ENCODE peak calls at places on chromosomes 4 and X, in ten cellular contexts. F is D721Med, U is nephron progenitor cell, B is adrenal gland, V is psoas muscle, M is GM20000, S is neural crest cell, H is tibial artery, X is BJ, N is AG09309. W is an unnamed sample.

GRCh38 chrX:130170752-130171445 is 863 bp upstream of the RAB33A start:
- DNase-seq in S (peak), V (no peak), B (peak), X (no peak), F (peak), N (no peak), U (peak), M (peak), H (peak), W (peak)

GRCh38 chrX:47283015-47283771 is 50.4 kb downstream of the USP11 start:
- DNase-seq in V (no peak), M (peak), S (peak), N (no peak), F (no peak), X (no peak), B (peak), U (peak), H (no peak), W (peak)

GRCh38 chrX:87664381-87664780 is 146.8 kb downstream of the KLHL4 start:
- DNase-seq in M (no peak), F (no peak), X (no peak), N (no peak), S (no peak), V (no peak), B (no peak), H (no peak), U (no peak), W (peak)

GRCh38 chrX:19373034-19373891 is 29.5 kb downstream of the PDHA1 start:
- DNase-seq in X (no peak), H (no peak), U (peak), V (no peak), S (no peak), N (no peak), F (no peak), B (no peak), M (no peak), W (no peak)

GRCh38 chr4:30386266-30386895 is 333.8 kb upstream of the PCDH7 start:
- DNase-seq in V (no peak), B (no peak), F (no peak), S (no peak), M (no peak), N (no peak), X (no peak), U (no peak), H (no peak), W (no peak)

GRCh38 chrX:100659431-100660137 is 15.6 kb downstream of the SRPX2 start:
- DNase-seq in U (no peak), F (no peak), M (no peak), X (no peak), S (no peak), H (no peak), N (no peak), B (no peak), V (no peak), W (no peak)

GRCh38 chr4:77184961-77185360 is 28.0 kb downstream of the CCNG2 start:
- DNase-seq in N (no peak), V (no peak), X (no peak), H (no peak), U (no peak), M (no peak), S (no peak), F (no peak), B (no peak), W (no peak)

GRCh38 chr4:112982677-112983076 is 66.8 kb upstream of the ANK2 start:
- DNase-seq in F (no peak), M (no peak), B (no peak), S (no peak), H (no peak), V (no peak), X (no peak), U (no peak), N (no peak), W (no peak)

GRCh38 chr4:180449395-180449956 is 1793.7 kb upstream of the TENM3 start:
- DNase-seq in B (peak), M (peak), X (no peak), F (peak), N (no peak), H (no peak), V (no peak), U (peak), S (no peak), W (peak)
- TF ChIP-seq CTCF in B (no peak), M (peak), X (no peak), F (peak), N (no peak), H (no peak), V (no peak), U (peak), S (peak), W (peak)

GRCh38 chr4:52560844-52561280 is 98.2 kb downstream of the USP46 start:
- DNase-seq in F (no peak), H (no peak), V (no peak), S (no peak), M (no peak), X (no peak), N (peak), B (no peak), U (no peak), W (no peak)
- TF ChIP-seq CTCF in F (no peak), H (no peak), V (no peak), S (no peak), M (no peak), X (no peak), N (no peak), B (no peak), U (no peak), W (no peak)

GRCh38 chrX:48541140-48541814 is 1.8 kb downstream of the TBC1D25 start:
- DNase-seq in M (no peak), U (no peak), X (no peak), H (no peak), N (no peak), V (no peak), B (no peak), F (no peak), S (no peak), W (no peak)

GRCh38 chrX:48538641-48539344 is 721 bp upstream of the TBC1D25 start:
- DNase-seq in V (no peak), F (no peak), N (no peak), X (no peak), S (no peak), H (no peak), B (no peak), M (no peak), U (no peak), W (no peak)

GRCh38 chrX:48540015-48540350 is 469 bp downstream of the TBC1D25 start:
- DNase-seq in B (no peak), S (no peak), U (no peak), X (no peak), H (no peak), N (no peak), M (peak), F (no peak), V (no peak), W (peak)

GRCh38 chrX:48540480-48540879 is 966 bp downstream of the TBC1D25 start:
- DNase-seq in B (no peak), N (no peak), M (no peak), S (no peak), U (no peak), F (no peak), V (no peak), H (no peak), X (no peak), W (no peak)

GRCh38 chrX:48539345-48540014 is at the start of gene TBC1D25:
- DNase-seq in F (peak), V (peak), H (peak), N (peak), U (peak), M (peak), B (peak), X (peak), S (peak), W (peak)
- TF ChIP-seq CTCF in F (peak), V (peak), H (peak), N (peak), U (no peak), M (peak), B (no peak), X (peak), S (peak), W (peak)

GRCh38 chr4:183842134-183842838 is 62.8 kb upstream of the STOX2 start:
- DNase-seq in F (no peak), X (no peak), B (no peak), V (no peak), U (no peak), H (no peak), N (no peak), M (no peak), S (no peak), W (no peak)

GRCh38 chr4:183840311-183840710 is 64.8 kb upstream of the STOX2 start:
- DNase-seq in V (peak), U (peak), N (peak), B (peak), M (peak), S (peak), H (peak), X (no peak), F (no peak), W (peak)

GRCh38 chr4:183841001-183841400 is 64.1 kb upstream of the STOX2 start:
- DNase-seq in V (no peak), S (no peak), X (no peak), N (no peak), U (no peak), F (no peak), H (no peak), B (no peak), M (no peak), W (no peak)

GRCh38 chr4:183837222-183837621 is 67.9 kb upstream of the STOX2 start:
- DNase-seq in N (no peak), S (no peak), X (no peak), U (no peak), B (no peak), M (no peak), F (no peak), H (no peak), V (no peak), W (no peak)

GRCh38 chr4:183838987-183839712 is 66.0 kb upstream of the STOX2 start:
- DNase-seq in F (no peak), X (no peak), M (no peak), B (no peak), S (no peak), U (no peak), N (no peak), H (no peak), V (no peak), W (no peak)
- TF ChIP-seq CTCF in F (peak), X (no peak), M (no peak), B (no peak), S (peak), U (no peak), N (peak), H (no peak), V (no peak), W (no peak)

DNA sequence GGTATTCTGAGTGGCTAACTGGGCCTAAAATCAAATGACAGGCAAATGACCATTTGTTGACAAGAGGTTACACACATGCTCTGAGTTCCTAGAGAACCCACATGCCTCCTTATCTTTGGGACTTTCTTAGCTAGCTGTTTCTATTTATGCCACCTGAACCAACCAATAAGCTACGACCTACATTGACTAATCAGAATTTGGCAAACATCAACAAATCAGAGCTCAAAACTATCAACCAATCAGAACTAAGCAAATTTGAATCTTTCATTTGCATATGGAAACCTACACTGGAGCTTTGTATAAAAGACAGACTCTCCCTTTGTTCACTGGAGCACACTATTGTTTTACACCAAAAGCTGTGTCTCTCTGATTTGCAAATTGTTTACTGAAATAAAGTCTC is 192.0 kb downstream of the CXXC4 start:
- DNase-seq in M (no peak), N (no peak), U (no peak), X (no peak), S (no peak), H (no peak), V (no peak), F (no peak), B (no peak), W (no peak)
- TF ChIP-seq CTCF in M (no peak), N (no peak), U (no peak), X (no peak), S (no peak), H (no peak), V (no peak), F (no peak), B (no peak), W (no peak)

DNA sequence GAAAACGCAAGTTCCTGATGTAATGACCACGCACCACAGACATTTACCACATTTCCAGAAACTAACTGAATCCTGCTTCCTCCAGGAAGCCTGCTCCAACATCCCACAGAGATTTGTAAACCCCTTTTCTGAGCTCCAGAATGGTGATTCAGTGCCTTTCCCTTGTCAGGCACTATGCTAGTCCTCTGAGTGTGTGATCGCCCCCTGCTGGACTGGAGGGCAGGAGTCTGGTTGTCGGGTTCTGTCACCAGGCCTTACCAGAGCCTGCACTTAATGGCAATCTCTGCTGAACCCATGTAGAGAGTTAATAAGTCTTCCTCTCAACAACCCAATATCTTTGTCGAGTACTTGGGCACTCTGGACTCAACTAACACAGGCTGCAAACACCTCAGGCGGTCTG is 14.5 kb upstream of the KDM5C start:
- DNase-seq in B (no peak), U (no peak), M (peak), S (no peak), V (no peak), X (no peak), N (no peak), F (no peak), H (no peak), W (no peak)
- TF ChIP-seq CTCF in B (no peak), U (no peak), M (peak), S (peak), V (no peak), X (no peak), N (no peak), F (no peak), H (no peak), W (no peak)

GRCh38 chr4:185204238-185204910 is 574 bp upstream of the CFAP97 start:
- DNase-seq in F (peak), U (no peak), X (no peak), V (no peak), M (peak), N (no peak), H (no peak), B (no peak), S (no peak), W (no peak)
- TF ChIP-seq CTCF in F (peak), U (no peak), X (no peak), V (no peak), M (no peak), N (no peak), H (no peak), B (no peak), S (no peak), W (no peak)

DNA sequence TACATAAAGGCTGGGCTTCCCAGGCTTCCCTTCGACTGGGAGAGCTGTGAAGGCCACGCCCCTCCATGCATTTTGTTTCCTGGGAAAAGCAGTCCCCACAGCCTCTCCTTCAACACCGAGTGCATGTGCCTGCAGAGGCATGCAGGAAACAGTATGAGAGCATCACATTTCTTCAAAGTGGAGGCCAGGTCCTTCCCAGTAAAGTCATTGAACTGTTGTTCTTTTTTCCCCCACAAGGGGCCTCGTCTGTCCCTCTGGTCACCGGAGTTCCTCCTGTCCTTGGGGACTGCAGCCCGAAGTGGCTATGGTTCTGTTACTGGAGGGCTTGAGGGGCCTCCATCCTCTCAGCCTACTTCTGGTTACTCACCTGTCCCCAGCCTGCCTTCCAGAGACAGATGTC is 56.0 kb downstream of the RAI2 start:
- DNase-seq in B (no peak), U (no peak), X (no peak), F (no peak), N (no peak), H (no peak), S (no peak), V (no peak), M (no peak), W (no peak)
- TF ChIP-seq CTCF in B (no peak), U (no peak), X (no peak), F (no peak), N (peak), H (no peak), S (peak), V (no peak), M (no peak), W (no peak)

W was measured in GM13976.